ENCODE peak calls at places on chromosome 5, in nine cellular contexts. P, R, V, T, S, F, D, H and W are unnamed samples.
A peak's percentile ranks its signal among the peaks of the same experiment; 100 is the strongest.

GRCh38 chr5:98907951-98908350 is 20.9 kb downstream of the CHD1 start:
- DNase-seq in S (no peak), V (no peak), R (no peak), H (no peak), D (no peak), T (no peak), F (no peak), P (no peak), W (no peak)

GRCh38 chr5:169635933-169636332 is 1.1 kb upstream of the DOCK2 start:
- DNase-seq in T (no peak), S (no peak), H (no peak), P (no peak), F (no peak), D (no peak), V (no peak), R (no peak), W (no peak)

GRCh38 chr5:174235993-174236528 is 190.6 kb downstream of the NSG2 start:
- DNase-seq in H (no peak), T (no peak), F (no peak), V (no peak), S (no peak), R (no peak), D (no peak), P (no peak), W (peak; percentile 19)

GRCh38 chr5:603081-603998 is 8.8 kb upstream of the CEP72 start:
- DNase-seq in F (no peak), H (no peak), S (peak; percentile 75), T (no peak), R (no peak), D (no peak), P (no peak), V (no peak), W (peak; percentile 80)

GRCh38 chr5:161663431-161663830 is 22.1 kb upstream of the GABRA6 start:
- DNase-seq in F (no peak), H (no peak), T (no peak), D (no peak), S (no peak), P (no peak), V (no peak), R (no peak), W (no peak)

GRCh38 chr5:96093890-96094381 is 132.3 kb upstream of the ELL2 start:
- DNase-seq in P (no peak), S (no peak), F (peak; percentile 72), R (no peak), T (peak; percentile 98), D (no peak), H (no peak), V (no peak), W (no peak)

GRCh38 chr5:16160706-16161105 is 18.9 kb downstream of the MARCHF11 start:
- DNase-seq in D (no peak), H (no peak), F (peak; percentile 69), T (peak; percentile 73), P (no peak), R (no peak), S (no peak), V (no peak), W (no peak)

GRCh38 chr5:145797336-145797735 is 37.8 kb downstream of the PRELID2 start:
- DNase-seq in D (no peak), S (no peak), R (no peak), T (peak; percentile 83), H (no peak), F (peak; percentile 12), P (no peak), V (no peak), W (no peak)